ENCODE peak calls at places on chromosomes 11 and 22, in ten cellular contexts. J, Q, A, V, H, D, M, I, E and O are unnamed samples.

GRCh38 chr11:128796275-128796674 is 70.8 kb downstream of the KCNJ1 start:
- DNase-seq in E (no peak), J (no peak), A (no peak), Q (peak; percentile 62), M (peak; percentile 28), I (no peak), V (peak; percentile 42), H (no peak), D (no peak), O (no peak)

GRCh38 chr11:126083829-126084607 is 21.4 kb upstream of the CDON start:
- DNase-seq in V (no peak), Q (no peak), J (no peak), H (no peak), D (no peak), A (no peak), M (no peak), I (peak; percentile 60), E (no peak), O (no peak)

GRCh38 chr22:36374603-36375024 is 13.2 kb downstream of the MYH9 start:
- DNase-seq in Q (peak; percentile 92), V (peak; percentile 43), D (no peak), A (no peak), H (peak; percentile 83), E (no peak), I (peak; percentile 84), J (peak; percentile 73), M (no peak), O (no peak)

GRCh38 chr11:35364101-35364780 is 55.1 kb downstream of the SLC1A2 start:
- DNase-seq in H (peak; percentile 78), J (peak; percentile 74), M (peak; percentile 97), Q (peak; percentile 97), V (peak; percentile 93), E (peak; percentile 83), I (no peak), D (no peak), A (no peak), O (no peak)

GRCh38 chr22:25682071-25682470 is 59.9 kb upstream of the MYO18B start:
- DNase-seq in H (no peak), Q (no peak), D (no peak), V (no peak), M (no peak), E (no peak), I (no peak), A (no peak), J (no peak), O (no peak)

GRCh38 chr22:33867118-33867863 is 53.0 kb downstream of the LARGE1 start:
- DNase-seq in Q (peak; percentile 72), J (peak; percentile 37), E (no peak), I (no peak), M (no peak), H (no peak), V (no peak), D (no peak), A (no peak), O (no peak)

GRCh38 chr11:121895919-121896318 is 220.1 kb downstream of the BLID start:
- DNase-seq in Q (peak; percentile 83), V (no peak), M (peak; percentile 73), D (no peak), E (no peak), H (no peak), I (no peak), J (no peak), A (no peak), O (no peak)

GRCh38 chr11:130897262-130898182 is 18.8 kb downstream of the SNX19 start:
- DNase-seq in I (no peak), H (peak; percentile 92), V (peak; percentile 98), A (no peak), M (no peak), D (peak; percentile 86), E (peak; percentile 72), J (peak; percentile 81), Q (peak; percentile 96), O (peak; percentile 65)

GRCh38 chr11:71139516-71140205 is 112.7 kb downstream of the SHANK2 start:
- DNase-seq in Q (peak; percentile 44), I (no peak), D (no peak), H (peak; percentile 92), A (no peak), M (peak; percentile 22), E (peak; percentile 83), J (no peak), V (peak; percentile 51), O (peak; percentile 70)

GRCh38 chr22:50250555-50251471 is at the start of gene HDAC10:
- DNase-seq in I (peak; percentile 78), Q (peak; percentile 94), D (peak; percentile 81), M (peak; percentile 93), H (peak; percentile 92), A (peak; percentile 60), E (peak; percentile 60), V (peak; percentile 87), J (peak; percentile 43), O (peak; percentile 92)

GRCh38 chr22:50251472-50252054 is 498 bp upstream of the HDAC10 start:
- DNase-seq in V (no peak), D (no peak), E (no peak), M (no peak), J (no peak), Q (no peak), H (no peak), I (no peak), A (no peak), O (no peak)

GRCh38 chr22:50249382-50250248 is 1.4 kb downstream of the HDAC10 start:
- DNase-seq in A (no peak), Q (no peak), H (no peak), J (no peak), D (peak; percentile 52), V (no peak), M (no peak), E (no peak), I (no peak), O (no peak)

GRCh38 chr22:50248192-50249084 is 2.6 kb downstream of the HDAC10 start:
- DNase-seq in Q (no peak), I (no peak), V (no peak), M (no peak), E (no peak), D (peak; percentile 43), H (no peak), A (no peak), J (no peak), O (no peak)

DNA sequence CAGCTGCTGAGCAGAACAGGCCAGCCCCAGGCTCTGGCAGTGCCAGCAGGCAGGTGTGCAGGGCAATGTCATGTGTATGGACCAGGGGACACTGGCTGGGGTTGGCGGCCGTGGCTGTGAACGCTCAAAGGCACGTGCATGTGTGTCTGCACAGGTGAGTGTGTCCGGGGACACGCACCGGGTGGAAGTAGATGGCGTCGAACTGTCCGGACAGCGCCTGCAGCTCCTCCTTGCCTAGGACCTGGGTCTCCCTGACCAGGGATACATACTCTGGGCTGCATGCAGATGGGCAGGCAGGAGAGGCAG is 863 bp downstream of the HDAC10 start:
- DNase-seq in D (no peak), I (no peak), M (no peak), E (no peak), H (no peak), J (no peak), A (no peak), V (no peak), Q (no peak), O (no peak)
- H3K4me1 ChIP-seq in D (peaks cover 11% of the 10 kb centered on the region), I (peaks cover 49% of the 10 kb centered on the region), M (peaks cover 21% of the 10 kb centered on the region), E (peaks cover 21% of the 10 kb centered on the region), H (peaks cover 7% of the 10 kb centered on the region), J (peaks cover 19% of the 10 kb centered on the region), A (peaks cover 40% of the 10 kb centered on the region), V (peaks cover 12% of the 10 kb centered on the region), Q (peaks cover 7% of the 10 kb centered on the region), O (peaks cover 50% of the 10 kb centered on the region)

DNA sequence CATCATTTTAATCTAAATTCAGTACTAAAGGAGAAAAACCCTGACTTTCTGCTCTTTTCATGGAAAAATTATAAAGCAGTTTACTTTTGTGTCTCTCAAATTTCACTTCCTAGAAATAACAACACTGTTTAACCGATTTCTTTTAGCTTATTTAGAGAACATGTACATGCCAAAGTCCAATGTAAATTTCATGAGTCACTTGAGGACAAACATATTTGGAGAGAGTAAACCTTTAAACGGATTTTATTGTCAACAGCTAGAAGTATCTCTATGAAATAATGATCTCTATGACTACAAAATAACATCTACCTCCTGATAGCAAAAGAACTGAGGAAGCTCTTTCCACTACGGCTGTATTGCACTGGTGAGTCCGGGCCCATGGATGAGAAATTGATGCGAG is 46.3 kb upstream of the SLC22A25 start:
- DNase-seq in I (no peak), J (peak; percentile 17), A (no peak), M (no peak), H (no peak), E (no peak), V (no peak), Q (no peak), D (no peak), O (no peak)
- H3K4me3 ChIP-seq in I (no peak overlapping the region), J (no peak overlapping the region), A (no peak overlapping the region), M (no peak overlapping the region), H (no peak overlapping the region), E (no peak overlapping the region), V (no peak overlapping the region), Q (no peak overlapping the region), D (no peak overlapping the region), O (no peak overlapping the region)

DNA sequence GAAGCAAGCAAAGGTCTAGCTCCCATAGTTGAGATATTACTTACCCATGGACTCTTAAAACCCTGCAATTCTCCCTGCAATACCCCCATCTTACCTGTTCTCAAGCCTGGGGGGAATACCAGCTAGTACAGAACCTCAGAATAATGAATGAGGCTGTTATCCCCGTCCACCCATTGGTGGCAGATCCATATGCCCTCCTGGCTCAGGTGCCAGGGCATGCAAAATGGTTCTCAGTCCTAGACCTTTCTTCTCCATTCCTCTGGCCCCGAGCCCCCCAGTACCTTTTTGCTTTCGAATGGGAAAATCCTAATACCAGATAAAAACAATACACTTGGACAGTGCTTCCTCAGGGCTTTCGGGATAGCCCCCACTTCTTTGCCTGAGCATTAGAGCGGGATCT is 86.4 kb downstream of the PIWIL4 start:
- DNase-seq in I (no peak), M (no peak), J (no peak), A (no peak), H (no peak), Q (no peak), V (no peak), D (no peak), E (no peak), O (no peak)
- H3K9me3 ChIP-seq in I (no peaks in the 10 kb centered on the region), M (no peaks in the 10 kb centered on the region), J (no peaks in the 10 kb centered on the region), A (no peaks in the 10 kb centered on the region), H (no peaks in the 10 kb centered on the region), Q (no peaks in the 10 kb centered on the region), V (no peaks in the 10 kb centered on the region), D (no peaks in the 10 kb centered on the region), E (no peaks in the 10 kb centered on the region), O (no peaks in the 10 kb centered on the region)

GRCh38 chr11:65400295-65401072 is 14.0 kb downstream of the FRMD8 start:
- DNase-seq in I (peak; percentile 9), H (no peak), M (no peak), E (no peak), J (no peak), Q (no peak), V (no peak), A (no peak), D (no peak), O (no peak)

GRCh38 chr11:65399249-65399648 is 12.8 kb downstream of the FRMD8 start:
- DNase-seq in V (no peak), A (no peak), I (peak; percentile 5), M (no peak), E (no peak), H (no peak), Q (no peak), J (no peak), D (no peak), O (no peak)

GRCh38 chr11:65401073-65401802 is 14.8 kb downstream of the FRMD8 start:
- DNase-seq in J (no peak), A (no peak), D (no peak), Q (no peak), E (no peak), I (peak; percentile 3), H (no peak), M (no peak), V (no peak), O (no peak)

GRCh38 chr11:65398362-65398910 is 12.0 kb downstream of the FRMD8 start:
- DNase-seq in D (no peak), I (peak; percentile 4), V (no peak), Q (no peak), E (no peak), M (no peak), J (no peak), H (no peak), A (no peak), O (no peak)

GRCh38 chr11:65399845-65400244 is 13.4 kb downstream of the FRMD8 start:
- DNase-seq in V (no peak), D (no peak), I (peak; percentile 23), H (no peak), E (no peak), Q (no peak), M (no peak), A (no peak), J (no peak), O (no peak)
- H3K4me1 ChIP-seq in V (no peaks in the 10 kb centered on the region), D (no peaks in the 10 kb centered on the region), I (no peaks in the 10 kb centered on the region), H (no peaks in the 10 kb centered on the region), E (no peaks in the 10 kb centered on the region), Q (no peaks in the 10 kb centered on the region), M (no peaks in the 10 kb centered on the region), A (no peaks in the 10 kb centered on the region), J (peaks cover 4% of the 10 kb centered on the region), O (peaks cover 11% of the 10 kb centered on the region)